ENCODE peak calls at places on chromosomes 4 and X, in seven cellular contexts. F is psoas muscle, L is ovary, J is OCI-LY7, E is tibial artery, N is cardiac muscle cell, M is HFF-Myc. X is an unnamed sample.

GRCh38 chr4:38382492-38382891 is 281.5 kb upstream of the KLF3 start:
- DNase-seq in F (no peak), N (no peak), M (no peak), E (no peak), J (no peak), L (no peak), X (no peak)

GRCh38 chr4:89539374-89539773 is 231.8 kb upstream of the GPRIN3 start:
- DNase-seq in L (no peak), M (peak; percentile 60), F (no peak), E (no peak), N (no peak), J (no peak), X (no peak)

GRCh38 chr4:83320548-83320947 is 14.1 kb downstream of the HPSE start:
- DNase-seq in L (peak; percentile 23), F (peak; percentile 70), J (no peak), N (no peak), E (peak; percentile 74), M (no peak), X (no peak)

GRCh38 chr4:14399919-14400706 is 602.2 kb upstream of the CPEB2 start:
- DNase-seq in N (no peak), M (no peak), F (no peak), L (no peak), E (no peak), J (no peak), X (no peak)

GRCh38 chr4:151166662-151167061 is 67.2 kb downstream of the RPS3A start:
- DNase-seq in N (no peak), J (no peak), M (no peak), L (no peak), E (no peak), F (no peak), X (no peak)

GRCh38 chr4:81131563-81131962 is 83.5 kb downstream of the PRKG2 start:
- DNase-seq in E (no peak), M (no peak), F (no peak), N (no peak), L (no peak), J (no peak), X (no peak)

GRCh38 chr4:1967512-1968149 is 41.1 kb downstream of the NELFA start:
- DNase-seq in L (no peak), M (no peak), N (no peak), E (no peak), F (peak; percentile 3), J (no peak), X (no peak)

GRCh38 chr4:37648084-37648817 is 37.9 kb downstream of the RELL1 start:
- DNase-seq in J (no peak), E (peak; percentile 37), N (no peak), F (peak; percentile 82), M (peak; percentile 91), L (peak; percentile 71), X (no peak)

GRCh38 chr4:40685300-40685699 is 55.6 kb upstream of the RBM47 start:
- DNase-seq in N (no peak), E (no peak), M (no peak), J (no peak), L (no peak), F (no peak), X (no peak)

GRCh38 chr4:18566970-18567799 is 545.6 kb upstream of the LCORL start:
- DNase-seq in M (no peak), N (peak; percentile 3), E (no peak), J (no peak), L (no peak), F (no peak), X (no peak)

GRCh38 chrX:107102980-107103379 is 15.6 kb downstream of the RBM41 start:
- DNase-seq in F (no peak), M (no peak), N (peak; percentile 13), L (no peak), E (no peak), J (no peak), X (no peak)

GRCh38 chrX:137151403-137151802 is 117.6 kb upstream of the GPR101 start:
- DNase-seq in E (no peak), M (no peak), J (no peak), L (no peak), F (no peak), N (no peak), X (no peak)

GRCh38 chrX:57905141-57905540 is 5.1 kb downstream of the ZXDA start:
- DNase-seq in M (no peak), L (no peak), E (no peak), F (no peak), N (no peak), J (no peak), X (no peak)

GRCh38 chr4:7500404-7500803 is 65.7 kb upstream of the PSAPL1 start:
- DNase-seq in M (no peak), F (no peak), E (no peak), L (no peak), J (no peak), N (no peak), X (no peak)

GRCh38 chr4:113835005-113835404 is 73.5 kb upstream of the CAMK2D start:
- DNase-seq in E (no peak), J (no peak), L (no peak), M (no peak), N (no peak), F (no peak), X (no peak)

GRCh38 chrX:102746134-102746584 is 25.6 kb downstream of the GPRASP3 start:
- DNase-seq in M (no peak), N (peak; percentile 42), E (no peak), L (peak; percentile 54), J (no peak), F (peak; percentile 62), X (no peak)

GRCh38 chrX:31483336-31483735 is 411.5 kb upstream of the FTHL17 start:
- DNase-seq in E (no peak), N (no peak), M (no peak), L (peak; percentile 21), J (no peak), F (no peak), X (no peak)

GRCh38 chrX:19127649-19128168 is 5.4 kb upstream of the ADGRG2 start:
- DNase-seq in E (no peak), M (no peak), L (no peak), N (no peak), J (no peak), F (no peak), X (no peak)

GRCh38 chr4:183362916-183363542 is 40.8 kb upstream of the CLDN24 start:
- DNase-seq in M (no peak), J (no peak), F (no peak), E (no peak), L (no peak), N (no peak), X (no peak)

GRCh38 chr4:126530996-126531585 is 1101.7 kb upstream of the INTU start:
- DNase-seq in E (no peak), L (no peak), N (no peak), J (no peak), F (no peak), M (no peak), X (no peak)

GRCh38 chr4:94931626-94932025 is 173.9 kb downstream of the BMPR1B start:
- DNase-seq in N (no peak), J (no peak), L (no peak), F (no peak), E (no peak), M (no peak), X (no peak)

GRCh38 chr4:3388461-3389185 is 53.1 kb upstream of the HGFAC start:
- DNase-seq in F (no peak), L (peak; percentile 42), M (peak; percentile 14), N (peak; percentile 78), E (peak; percentile 56), J (no peak), X (peak; percentile 85)

GRCh38 chr4:186557061-186557460 is 1.7 kb upstream of the MTNR1A start:
- DNase-seq in F (no peak), M (no peak), L (no peak), N (no peak), E (no peak), J (no peak), X (no peak)

GRCh38 chrX:2689773-2690666 is 1.1 kb upstream of the CD99 start:
- DNase-seq in E (no peak), J (no peak), N (no peak), F (no peak), M (no peak), L (no peak), X (no peak)

GRCh38 chrX:19990519-19991349 is at the start of gene BCLAF3:
- DNase-seq in N (peak; percentile 91), E (peak; percentile 84), F (peak; percentile 95), J (peak; percentile 91), L (peak; percentile 89), M (peak; percentile 26), X (peak; percentile 93)

GRCh38 chr4:3269105-3269927 is 20.4 kb downstream of the MSANTD1 start:
- DNase-seq in N (no peak), L (no peak), J (no peak), F (peak; percentile 53), M (no peak), E (peak; percentile 17), X (no peak)

GRCh38 chr4:122764808-122765189 is 32.3 kb downstream of the BBS12 start:
- DNase-seq in F (no peak), L (no peak), M (no peak), E (no peak), N (no peak), J (no peak), X (peak; percentile 52)
- H3K4me3 ChIP-seq in F (no peak overlapping the region), L (no peak overlapping the region), M (no peak overlapping the region), E (no peak overlapping the region), N (no peak overlapping the region), J (no peak overlapping the region), X (no peak overlapping the region)

GRCh38 chrX:153920546-153920945 is 5.5 kb downstream of the ARHGAP4 start:
- DNase-seq in E (no peak), N (no peak), J (no peak), L (no peak), F (no peak), M (no peak), X (no peak)
- TF ChIP-seq CTCF in E (no peak), N (no peak), J (no peak), L (no peak), F (no peak), M (no peak), X (no peak)

GRCh38 chr4:177369372-177369771 is 59.7 kb downstream of the NEIL3 start:
- DNase-seq in J (no peak), M (no peak), L (no peak), E (no peak), F (no peak), N (peak; percentile 4), X (no peak)
- H3K4me3 ChIP-seq in J (no peak overlapping the region), M (no peak overlapping the region), L (no peak overlapping the region), E (no peak overlapping the region), F (no peak overlapping the region), N (no peak overlapping the region), X (no peak overlapping the region)

GRCh38 chr4:140996757-140997156 is 136.5 kb downstream of the RNF150 start:
- DNase-seq in J (no peak), E (no peak), F (no peak), L (no peak), M (no peak), N (no peak), X (no peak)
- TF ChIP-seq CTCF in J (no peak), E (no peak), F (no peak), L (no peak), M (no peak), N (no peak), X (no peak)

X was measured in GM12865.